ENCODE peak calls at places on chromosomes 1 and 21, in seven cellular contexts. B is sigmoid colon, D is suprapubic skin, R is HCT116, G is stomach, S is GM23338, U is breast epithelium. P is an unnamed sample.

GRCh38 chr1:65459397-65459768 is 38.9 kb downstream of the LEPR start:
- DNase-seq in B (no peak), D (no peak), R (peak; percentile 4), G (no peak), S (peak; percentile 73), U (no peak), P (no peak)

GRCh38 chr1:155082301-155082940 is 3.8 kb downstream of the EFNA3 start:
- DNase-seq in B (peak; percentile 61), D (no peak), R (no peak), G (no peak), S (no peak), U (no peak), P (peak; percentile 64)

GRCh38 chr1:164678289-164678688 is 119.3 kb downstream of the PBX1 start:
- DNase-seq in B (no peak), D (no peak), R (no peak), G (no peak), S (no peak), U (no peak), P (no peak)

GRCh38 chr1:169511339-169512028 is 25.7 kb upstream of the SLC19A2 start:
- DNase-seq in B (peak; percentile 80), D (no peak), R (no peak), G (no peak), S (no peak), U (no peak), P (no peak)

GRCh38 chr1:8862528-8862927 is 16.0 kb downstream of the ENO1 start:
- DNase-seq in B (no peak), D (no peak), R (no peak), G (no peak), S (peak; percentile 78), U (no peak), P (no peak)

GRCh38 chr1:230857077-230857476 is 11.2 kb downstream of the C1orf198 start:
- DNase-seq in B (no peak), D (no peak), R (no peak), G (no peak), S (no peak), U (no peak), P (no peak)

GRCh38 chr1:192682335-192682734 is 46.4 kb downstream of the RGS13 start:
- DNase-seq in B (no peak), D (no peak), R (no peak), G (no peak), S (no peak), U (no peak), P (no peak)

GRCh38 chr1:10912441-10912840 is 100.0 kb upstream of the TARDBP start:
- DNase-seq in B (no peak), D (no peak), R (no peak), G (no peak), S (no peak), U (no peak), P (no peak)

DNA sequence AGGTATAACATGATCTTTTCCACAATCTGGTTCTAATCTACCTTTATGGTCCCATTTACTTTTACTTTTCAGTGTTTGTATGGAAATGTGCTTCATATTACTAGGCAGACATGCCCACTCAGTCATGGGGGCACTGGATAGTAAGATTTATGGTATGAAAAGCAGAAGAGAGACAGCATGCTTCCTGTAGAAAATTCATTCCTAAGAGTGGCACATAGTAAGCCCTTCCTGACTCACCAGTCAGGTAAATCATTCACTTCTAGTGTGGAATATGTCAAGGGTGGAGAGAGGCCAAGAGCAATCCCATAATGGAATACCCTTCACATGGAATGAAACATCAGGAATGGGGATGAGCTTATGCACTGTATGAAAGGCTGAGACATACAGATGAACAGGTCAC is 49.5 kb upstream of the BCL10 start:
- DNase-seq in B (no peak), D (no peak), R (no peak), G (no peak), S (no peak), U (no peak), P (no peak)
- H3K4me1 ChIP-seq in B (no peaks in the 10 kb centered on the region), D (peaks cover 14% of the 10 kb centered on the region), R (peaks cover 55% of the 10 kb centered on the region), G (peaks cover 24% of the 10 kb centered on the region), S (peaks cover 38% of the 10 kb centered on the region), U (no peaks in the 10 kb centered on the region), P (peaks cover 4% of the 10 kb centered on the region)

DNA sequence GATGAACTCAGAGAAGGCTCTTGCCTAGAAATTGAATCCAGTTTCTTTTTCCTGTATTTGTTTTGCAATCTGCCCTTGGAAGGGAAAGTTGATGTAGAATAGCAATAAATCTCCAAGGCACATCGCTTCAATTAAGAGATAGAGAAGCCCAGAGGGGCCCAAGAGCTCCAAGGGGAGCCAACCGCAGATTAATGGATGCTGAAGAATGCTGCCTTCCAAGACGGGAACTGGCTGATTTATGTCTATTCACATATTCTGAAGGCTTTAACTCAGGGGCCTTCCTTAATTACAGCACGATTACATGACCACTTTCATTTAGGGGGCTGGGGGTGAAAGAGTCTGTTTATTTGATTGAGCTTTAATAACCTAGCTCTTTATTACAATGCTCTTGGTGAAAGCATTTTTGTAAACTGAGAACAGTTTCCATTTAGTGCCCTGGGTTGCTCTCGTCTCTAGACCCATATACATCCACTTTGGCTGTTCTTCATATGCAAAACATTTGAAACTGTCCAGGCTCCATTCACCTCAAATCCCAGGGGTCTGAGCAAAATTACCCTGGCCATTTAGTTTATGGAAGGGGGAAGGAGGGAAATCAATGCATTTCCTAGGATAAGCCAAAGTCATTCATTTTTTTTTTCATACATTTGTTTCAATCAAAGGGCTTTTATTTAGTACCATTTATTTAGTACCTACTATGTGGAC is 87.4 kb upstream of the CLDN14 start:
- DNase-seq in B (no peak), D (no peak), R (no peak), G (no peak), S (no peak), U (no peak), P (no peak)
- TF ChIP-seq POLR2AphosphoS5 in B (no peak), D (no peak), R (no peak), G (no peak), S (no peak), U (no peak), P (no peak)

GRCh38 chr1:92843046-92843423 is 11.2 kb downstream of the RPL5 start:
- DNase-seq in B (no peak), D (no peak), R (no peak), G (no peak), S (no peak), U (no peak), P (no peak)
- H3K36me3 ChIP-seq in B (peaks cover 37% of the 10 kb centered on the region), D (peaks cover 65% of the 10 kb centered on the region), R (peaks cover 52% of the 10 kb centered on the region), G (peaks cover 76% of the 10 kb centered on the region), S (peaks cover 43% of the 10 kb centered on the region), U (peaks cover 10% of the 10 kb centered on the region), P (no peaks in the 10 kb centered on the region)

GRCh38 chr1:201536542-201536941 is 2.4 kb upstream of the NAV1 start:
- DNase-seq in B (peak; percentile 90), D (peak; percentile 87), R (peak; percentile 35), G (no peak), S (no peak), U (no peak), P (peak; percentile 43)

GRCh38 chr1:201535778-201536245 is 3.1 kb upstream of the NAV1 start:
- DNase-seq in B (peak; percentile 86), D (peak; percentile 76), R (no peak), G (no peak), S (no peak), U (no peak), P (no peak)

GRCh38 chr1:201535046-201535777 is 3.7 kb upstream of the NAV1 start:
- DNase-seq in B (no peak), D (peak; percentile 54), R (peak; percentile 28), G (no peak), S (no peak), U (no peak), P (no peak)

GRCh38 chr1:201531551-201532425 is 7.1 kb upstream of the NAV1 start:
- DNase-seq in B (no peak), D (peak; percentile 70), R (no peak), G (no peak), S (peak; percentile 29), U (no peak), P (no peak)

DNA sequence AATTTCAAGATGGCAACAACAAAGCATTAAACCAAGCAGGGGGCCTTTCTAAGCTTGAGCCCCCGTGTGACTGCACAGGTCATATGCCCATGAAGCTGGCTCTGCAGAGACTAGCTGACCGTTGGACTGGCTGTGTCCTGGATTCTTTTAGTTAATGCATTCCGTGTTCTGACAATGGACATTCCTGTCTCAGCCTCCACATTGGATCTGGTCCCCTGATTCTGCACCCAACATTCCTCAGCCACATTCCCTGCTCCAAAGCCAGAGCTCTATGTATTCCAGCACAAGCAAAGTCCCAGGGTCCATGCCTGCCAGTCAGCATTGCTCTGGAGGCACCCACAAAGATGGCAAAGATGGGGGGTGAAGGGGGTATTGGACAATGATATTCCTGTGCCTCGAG is 5.1 kb upstream of the NAV1 start:
- DNase-seq in B (no peak), D (peak; percentile 20), R (no peak), G (no peak), S (peak; percentile 36), U (no peak), P (no peak)
- H3K4me1 ChIP-seq in B (no peaks in the 10 kb centered on the region), D (peaks cover 67% of the 10 kb centered on the region), R (peaks cover 24% of the 10 kb centered on the region), G (peaks cover 48% of the 10 kb centered on the region), S (peaks cover 20% of the 10 kb centered on the region), U (no peaks in the 10 kb centered on the region), P (peaks cover 21% of the 10 kb centered on the region)

GRCh38 chr1:21018673-21019072 is 158.0 kb downstream of the EIF4G3 start:
- DNase-seq in B (no peak), D (no peak), R (no peak), G (no peak), S (no peak), U (no peak), P (no peak)

GRCh38 chr1:21020151-21020550 is 156.5 kb downstream of the EIF4G3 start:
- DNase-seq in B (no peak), D (no peak), R (no peak), G (no peak), S (no peak), U (no peak), P (no peak)

GRCh38 chr1:21024918-21025317 is 151.8 kb downstream of the EIF4G3 start:
- DNase-seq in B (no peak), D (no peak), R (no peak), G (no peak), S (no peak), U (no peak), P (no peak)

GRCh38 chr1:21021311-21021710 is 155.4 kb downstream of the EIF4G3 start:
- DNase-seq in B (no peak), D (no peak), R (no peak), G (no peak), S (no peak), U (no peak), P (no peak)

DNA sequence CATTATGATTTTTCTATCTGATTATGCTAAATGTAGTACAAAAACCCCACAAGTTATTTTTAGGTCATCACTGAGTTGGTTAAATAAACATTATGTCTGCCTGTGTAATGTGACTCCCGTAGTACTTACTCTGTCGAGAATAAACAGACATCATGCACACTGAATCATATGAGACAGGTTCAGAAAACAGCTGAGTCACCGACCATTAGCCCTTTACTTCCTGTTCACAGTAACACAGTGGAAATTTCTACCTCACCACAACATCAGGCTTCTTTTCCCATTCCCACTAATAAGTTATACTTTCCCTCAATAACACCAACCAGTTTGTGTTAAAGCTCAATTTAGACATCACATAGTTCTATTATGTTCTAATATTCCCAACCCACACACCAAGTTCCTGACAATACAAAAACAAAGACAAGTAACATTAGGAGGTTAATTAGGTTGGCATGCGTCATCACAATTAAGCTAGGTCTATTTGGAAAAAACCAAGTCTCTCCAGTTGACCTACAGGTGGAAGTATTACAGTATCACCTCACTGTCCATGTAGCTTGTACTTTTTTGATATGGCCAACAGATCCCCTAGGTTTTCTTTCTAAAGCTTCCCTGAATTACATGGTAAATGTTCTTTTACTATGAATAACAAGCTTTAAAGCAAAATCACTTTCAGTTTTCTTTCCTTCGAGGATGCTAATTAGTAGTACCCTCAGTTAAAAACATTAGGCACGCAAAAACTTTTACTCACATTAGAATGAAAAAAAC is 154.2 kb downstream of the EIF4G3 start:
- DNase-seq in B (peak; percentile 84), D (no peak), R (peak; percentile 95), G (peak; percentile 56), S (no peak), U (peak; percentile 60), P (peak; percentile 63)
- TF ChIP-seq POLR2AphosphoS5 in B (peak; percentile 97), D (no peak), R (peak; percentile 66), G (peak; percentile 91), S (no peak), U (peak; percentile 64), P (peak; percentile 91)

GRCh38 chr1:150094734-150095133 is 27.2 kb downstream of the VPS45 start:
- DNase-seq in B (no peak), D (no peak), R (no peak), G (no peak), S (no peak), U (no peak), P (no peak)
- H3K36me3 ChIP-seq in B (peaks cover 11% of the 10 kb centered on the region), D (peaks cover 48% of the 10 kb centered on the region), R (no peaks in the 10 kb centered on the region), G (peaks cover 81% of the 10 kb centered on the region), S (peaks cover 5% of the 10 kb centered on the region), U (no peaks in the 10 kb centered on the region), P (no peaks in the 10 kb centered on the region)